ENCODE peak calls at places on chromosomes 6 and 20, in ten cellular contexts. One of them, this sample, is unnamed. For H3K4me1 and H3K27me3, the result is how much of the 10 kb centered on the place peaks cover.

GRCh38 chr6:160247457-160247883 is 11.2 kb downstream of the SLC22A2 start:
- DNase-seq in A673: no peak
- DNase-seq in breast epithelium: no peak
- DNase-seq in ovary: no peak
- DNase-seq in lower lobe of right lung: no peak
- DNase-seq in tibial artery: no peak
- DNase-seq in heart left ventricle: peak
- DNase-seq in upper lobe of right lung: no peak
- DNase-seq in RWPE2: no peak
- DNase-seq in astrocyte: no peak
- DNase-seq in this sample: no peak

GRCh38 chr6:137823826-137824501 is 43.1 kb upstream of the TNFAIP3 start:
- DNase-seq in A673: peak
- DNase-seq in breast epithelium: peak
- DNase-seq in ovary: peak
- DNase-seq in lower lobe of right lung: no peak
- DNase-seq in tibial artery: peak
- DNase-seq in heart left ventricle: no peak
- DNase-seq in upper lobe of right lung: no peak
- DNase-seq in RWPE2: no peak
- DNase-seq in astrocyte: peak
- DNase-seq in this sample: peak

GRCh38 chr6:45105170-45105820 is 222.8 kb upstream of the RUNX2 start:
- DNase-seq in A673: no peak
- DNase-seq in breast epithelium: no peak
- DNase-seq in ovary: no peak
- DNase-seq in lower lobe of right lung: no peak
- DNase-seq in tibial artery: no peak
- DNase-seq in heart left ventricle: no peak
- DNase-seq in upper lobe of right lung: no peak
- DNase-seq in RWPE2: no peak
- DNase-seq in astrocyte: peak
- DNase-seq in this sample: no peak

GRCh38 chr6:92196320-92196719 is 1223.0 kb downstream of the EPHA7 start:
- DNase-seq in A673: no peak
- DNase-seq in breast epithelium: no peak
- DNase-seq in ovary: no peak
- DNase-seq in lower lobe of right lung: no peak
- DNase-seq in tibial artery: no peak
- DNase-seq in heart left ventricle: no peak
- DNase-seq in upper lobe of right lung: no peak
- DNase-seq in RWPE2: no peak
- DNase-seq in astrocyte: no peak
- DNase-seq in this sample: no peak

GRCh38 chr6:3987072-3987471 is 91.9 kb downstream of the FAM217A start:
- DNase-seq in A673: no peak
- DNase-seq in breast epithelium: no peak
- DNase-seq in ovary: no peak
- DNase-seq in lower lobe of right lung: no peak
- DNase-seq in tibial artery: no peak
- DNase-seq in heart left ventricle: no peak
- DNase-seq in upper lobe of right lung: no peak
- DNase-seq in RWPE2: no peak
- DNase-seq in astrocyte: peak
- DNase-seq in this sample: no peak

GRCh38 chr6:20117474-20117873 is 94.8 kb downstream of the MBOAT1 start:
- DNase-seq in A673: no peak
- DNase-seq in breast epithelium: no peak
- DNase-seq in ovary: no peak
- DNase-seq in lower lobe of right lung: no peak
- DNase-seq in tibial artery: no peak
- DNase-seq in heart left ventricle: no peak
- DNase-seq in upper lobe of right lung: no peak
- DNase-seq in RWPE2: no peak
- DNase-seq in astrocyte: peak
- DNase-seq in this sample: no peak

GRCh38 chr6:113860165-113860955 is 3.2 kb downstream of the MARCKS start:
- DNase-seq in A673: no peak
- DNase-seq in breast epithelium: peak
- DNase-seq in ovary: peak
- DNase-seq in lower lobe of right lung: no peak
- DNase-seq in tibial artery: peak
- DNase-seq in heart left ventricle: peak
- DNase-seq in upper lobe of right lung: peak
- DNase-seq in RWPE2: no peak
- DNase-seq in astrocyte: peak
- DNase-seq in this sample: peak

GRCh38 chr6:157198425-157199279 is 124.7 kb downstream of the TMEM242 start:
- DNase-seq in A673: peak
- DNase-seq in breast epithelium: peak
- DNase-seq in ovary: peak
- DNase-seq in lower lobe of right lung: peak
- DNase-seq in tibial artery: peak
- DNase-seq in heart left ventricle: peak
- DNase-seq in upper lobe of right lung: peak
- DNase-seq in RWPE2: no peak
- DNase-seq in astrocyte: no peak
- DNase-seq in this sample: peak

GRCh38 chr6:39568896-39569295 is 156.3 kb downstream of the KIF6 start:
- DNase-seq in A673: peak
- DNase-seq in breast epithelium: no peak
- DNase-seq in ovary: no peak
- DNase-seq in lower lobe of right lung: no peak
- DNase-seq in tibial artery: no peak
- DNase-seq in heart left ventricle: no peak
- DNase-seq in upper lobe of right lung: no peak
- DNase-seq in RWPE2: no peak
- DNase-seq in astrocyte: peak
- DNase-seq in this sample: no peak

GRCh38 chr20:48766205-48766604 is 61.6 kb downstream of the PREX1 start:
- DNase-seq in A673: no peak
- DNase-seq in breast epithelium: no peak
- DNase-seq in ovary: no peak
- DNase-seq in lower lobe of right lung: no peak
- DNase-seq in tibial artery: no peak
- DNase-seq in heart left ventricle: no peak
- DNase-seq in upper lobe of right lung: no peak
- DNase-seq in RWPE2: peak
- DNase-seq in astrocyte: no peak
- DNase-seq in this sample: no peak

GRCh38 chr20:51400051-51400926 is 142.2 kb downstream of the NFATC2 start:
- DNase-seq in A673: no peak
- DNase-seq in breast epithelium: no peak
- DNase-seq in ovary: no peak
- DNase-seq in lower lobe of right lung: no peak
- DNase-seq in tibial artery: no peak
- DNase-seq in heart left ventricle: no peak
- DNase-seq in upper lobe of right lung: peak
- DNase-seq in RWPE2: no peak
- DNase-seq in astrocyte: no peak
- DNase-seq in this sample: no peak

GRCh38 chr6:132218063-132218696 is 183.1 kb downstream of the MOXD1 start:
- DNase-seq in A673: peak
- DNase-seq in breast epithelium: no peak
- DNase-seq in ovary: no peak
- DNase-seq in lower lobe of right lung: no peak
- DNase-seq in tibial artery: no peak
- DNase-seq in heart left ventricle: no peak
- DNase-seq in upper lobe of right lung: no peak
- DNase-seq in RWPE2: no peak
- DNase-seq in astrocyte: no peak
- DNase-seq in this sample: no peak

GRCh38 chr6:35601331-35602132 is 87.2 kb downstream of the FKBP5 start:
- DNase-seq in A673: peak
- DNase-seq in breast epithelium: peak
- DNase-seq in ovary: no peak
- DNase-seq in lower lobe of right lung: no peak
- DNase-seq in tibial artery: peak
- DNase-seq in heart left ventricle: peak
- DNase-seq in upper lobe of right lung: no peak
- DNase-seq in RWPE2: no peak
- DNase-seq in astrocyte: peak
- DNase-seq in this sample: peak

GRCh38 chr20:20697325-20697845 is 15.1 kb downstream of the RALGAPA2 start:
- DNase-seq in A673: no peak
- DNase-seq in breast epithelium: no peak
- DNase-seq in ovary: no peak
- DNase-seq in lower lobe of right lung: no peak
- DNase-seq in tibial artery: no peak
- DNase-seq in heart left ventricle: no peak
- DNase-seq in upper lobe of right lung: no peak
- DNase-seq in RWPE2: no peak
- DNase-seq in astrocyte: no peak
- DNase-seq in this sample: no peak
- H3K4me1 ChIP-seq in A673: under half
- H3K4me1 ChIP-seq in breast epithelium: under half
- H3K4me1 ChIP-seq in ovary: under half
- H3K4me1 ChIP-seq in lower lobe of right lung: under half
- H3K4me1 ChIP-seq in tibial artery: under half
- H3K4me1 ChIP-seq in heart left ventricle: under half
- H3K4me1 ChIP-seq in upper lobe of right lung: under half
- H3K4me1 ChIP-seq in RWPE2: under half
- H3K4me1 ChIP-seq in astrocyte: under half
- H3K4me1 ChIP-seq in this sample: under half

DNA sequence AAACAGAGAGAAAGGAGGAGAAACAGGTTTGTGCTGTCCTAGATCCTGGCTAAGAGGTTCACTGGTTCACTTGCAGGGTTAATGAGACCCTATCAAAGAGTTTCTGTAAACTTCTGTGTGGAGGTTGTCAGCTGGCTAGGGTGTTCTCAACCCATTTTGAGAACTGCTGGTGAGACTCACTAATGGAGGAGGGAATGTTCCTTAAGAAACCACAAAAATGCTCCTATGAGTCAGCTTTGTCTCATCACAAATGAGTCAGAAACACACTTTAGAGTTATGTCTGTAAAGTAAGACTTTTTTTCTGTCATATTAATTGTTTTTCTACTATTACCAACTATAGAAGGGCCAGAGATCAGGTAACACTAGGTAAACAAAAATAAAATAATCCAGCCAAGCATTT is 884.4 kb downstream of the PHF3 start:
- DNase-seq in A673: peak
- DNase-seq in breast epithelium: no peak
- DNase-seq in ovary: no peak
- DNase-seq in lower lobe of right lung: no peak
- DNase-seq in tibial artery: no peak
- DNase-seq in heart left ventricle: no peak
- DNase-seq in upper lobe of right lung: no peak
- DNase-seq in RWPE2: no peak
- DNase-seq in astrocyte: peak
- DNase-seq in this sample: no peak
- H3K27ac ChIP-seq in A673: no peak
- H3K27ac ChIP-seq in breast epithelium: peak
- H3K27ac ChIP-seq in ovary: no peak
- H3K27ac ChIP-seq in lower lobe of right lung: no peak
- H3K27ac ChIP-seq in tibial artery: no peak
- H3K27ac ChIP-seq in heart left ventricle: no peak
- H3K27ac ChIP-seq in upper lobe of right lung: peak
- H3K27ac ChIP-seq in RWPE2: peak
- H3K27ac ChIP-seq in astrocyte: peak
- H3K27ac ChIP-seq in this sample: no peak

GRCh38 chr20:64052326-64052722 is 2.9 kb upstream of the SOX18 start:
- DNase-seq in A673: no peak
- DNase-seq in breast epithelium: no peak
- DNase-seq in ovary: no peak
- DNase-seq in lower lobe of right lung: no peak
- DNase-seq in tibial artery: no peak
- DNase-seq in heart left ventricle: no peak
- DNase-seq in upper lobe of right lung: no peak
- DNase-seq in RWPE2: no peak
- DNase-seq in astrocyte: no peak
- DNase-seq in this sample: no peak
- H3K27me3 ChIP-seq in A673: under half
- H3K27me3 ChIP-seq in breast epithelium: under half
- H3K27me3 ChIP-seq in ovary: under half
- H3K27me3 ChIP-seq in lower lobe of right lung: half or more
- H3K27me3 ChIP-seq in tibial artery: half or more
- H3K27me3 ChIP-seq in heart left ventricle: half or more
- H3K27me3 ChIP-seq in upper lobe of right lung: under half
- H3K27me3 ChIP-seq in RWPE2: under half
- H3K27me3 ChIP-seq in astrocyte: under half
- H3K27me3 ChIP-seq in this sample: under half

DNA sequence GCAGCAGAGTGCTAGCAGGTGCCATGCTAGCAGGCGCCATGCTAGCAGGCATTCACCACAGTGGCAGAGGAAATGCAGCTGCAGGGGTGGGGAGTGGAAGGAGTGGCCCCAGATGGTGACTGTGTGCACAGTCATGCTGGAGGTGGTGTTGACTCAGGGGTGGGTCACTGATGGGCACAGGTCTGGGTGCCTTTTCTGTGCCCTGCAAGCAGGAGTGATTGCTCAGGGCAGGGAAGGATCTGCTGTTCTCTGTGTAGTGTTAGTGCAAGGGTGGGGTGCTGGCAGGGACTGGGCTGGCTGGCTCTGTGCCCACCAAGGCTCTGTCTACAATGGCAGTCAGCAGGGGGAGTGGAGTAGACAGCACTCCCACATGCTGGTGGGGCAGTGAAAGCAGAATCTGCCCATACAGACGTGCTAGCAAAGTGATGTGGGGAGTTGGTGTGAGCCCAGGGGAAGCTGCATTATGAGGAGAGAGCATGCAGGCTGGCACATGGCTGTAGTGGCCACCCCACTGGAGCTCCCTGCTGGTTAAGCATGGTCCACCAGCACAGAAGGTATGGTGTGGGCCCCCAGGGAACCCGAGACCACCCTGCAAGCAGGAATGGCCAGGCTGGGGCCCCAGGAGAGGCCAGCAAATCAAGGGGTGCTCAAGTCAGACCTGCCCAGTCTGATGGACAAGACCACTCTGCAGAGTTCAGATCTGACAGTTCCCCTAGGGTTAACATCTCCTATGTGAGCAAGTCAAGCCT is 11.4 kb upstream of the TSPYL4 start:
- DNase-seq in A673: no peak
- DNase-seq in breast epithelium: no peak
- DNase-seq in ovary: no peak
- DNase-seq in lower lobe of right lung: no peak
- DNase-seq in tibial artery: no peak
- DNase-seq in heart left ventricle: no peak
- DNase-seq in upper lobe of right lung: no peak
- DNase-seq in RWPE2: no peak
- DNase-seq in astrocyte: no peak
- DNase-seq in this sample: no peak
- H3K4me1 ChIP-seq in A673: under half
- H3K4me1 ChIP-seq in breast epithelium: under half
- H3K4me1 ChIP-seq in ovary: under half
- H3K4me1 ChIP-seq in lower lobe of right lung: under half
- H3K4me1 ChIP-seq in tibial artery: under half
- H3K4me1 ChIP-seq in heart left ventricle: under half
- H3K4me1 ChIP-seq in upper lobe of right lung: under half
- H3K4me1 ChIP-seq in RWPE2: under half
- H3K4me1 ChIP-seq in astrocyte: under half
- H3K4me1 ChIP-seq in this sample: under half

GRCh38 chr6:134674562-134674961 is 275.3 kb downstream of the ALDH8A1 start:
- DNase-seq in A673: no peak
- DNase-seq in breast epithelium: no peak
- DNase-seq in ovary: no peak
- DNase-seq in lower lobe of right lung: no peak
- DNase-seq in tibial artery: no peak
- DNase-seq in heart left ventricle: no peak
- DNase-seq in upper lobe of right lung: no peak
- DNase-seq in RWPE2: no peak
- DNase-seq in astrocyte: no peak
- DNase-seq in this sample: no peak
- H3K27ac ChIP-seq in A673: no peak
- H3K27ac ChIP-seq in breast epithelium: no peak
- H3K27ac ChIP-seq in ovary: no peak
- H3K27ac ChIP-seq in lower lobe of right lung: no peak
- H3K27ac ChIP-seq in tibial artery: no peak
- H3K27ac ChIP-seq in heart left ventricle: no peak
- H3K27ac ChIP-seq in upper lobe of right lung: no peak
- H3K27ac ChIP-seq in RWPE2: peak
- H3K27ac ChIP-seq in astrocyte: no peak
- H3K27ac ChIP-seq in this sample: no peak